ENCODE peak calls at places on chromosome 14, in four cellular contexts. P is endothelial cell of umbilical vein, K is ovary, A is A549. S is an unnamed sample. For H3K4me1, the result is how much of the 10 kb centered on the place peaks cover.

GRCh38 chr14:59294662-59294992 is 106.2 kb downstream of the DAAM1 start:
- DNase-seq in P (no peak), K (no peak), A (no peak), S (no peak)

GRCh38 chr14:92646952-92647461 is 101.4 kb downstream of the LGMN start:
- DNase-seq in P (peak), K (no peak), A (no peak), S (peak)

GRCh38 chr14:103744621-103745395 is 29.2 kb downstream of the ZFYVE21 start:
- DNase-seq in P (no peak), K (no peak), A (no peak), S (peak)

GRCh38 chr14:33516898-33517436 is 433.9 kb downstream of the EGLN3 start:
- DNase-seq in P (no peak), K (no peak), A (no peak), S (no peak)

GRCh38 chr14:67444395-67444794 is 32.4 kb upstream of the PLEK2 start:
- DNase-seq in P (no peak), K (no peak), A (no peak), S (no peak)

GRCh38 chr14:105865904-105866840 is 339.8 kb downstream of the TMEM121 start:
- DNase-seq in P (no peak), K (peak), A (no peak), S (peak)

GRCh38 chr14:95863295-95863694 is 13.3 kb upstream of the TUNAR start:
- DNase-seq in P (no peak), K (no peak), A (no peak), S (no peak)

GRCh38 chr14:104296388-104297312 is 158.3 kb downstream of the KIF26A start:
- DNase-seq in P (peak), K (peak), A (no peak), S (peak)

GRCh38 chr14:36582011-36582873 is at the start of gene NKX2-8:
- DNase-seq in P (no peak), K (no peak), A (peak), S (no peak)

GRCh38 chr14:91898256-91898843 is 31.0 kb upstream of the TC2N start:
- DNase-seq in P (no peak), K (no peak), A (no peak), S (no peak)

GRCh38 chr14:54918427-54918826 is 15.8 kb upstream of the GCH1 start:
- DNase-seq in P (no peak), K (no peak), A (no peak), S (no peak)
- H3K27ac ChIP-seq in P (no peak), K (no peak), A (no peak), S (no peak)

GRCh38 chr14:99413172-99413571 is 67.5 kb downstream of the SETD3 start:
- DNase-seq in P (no peak), K (no peak), A (no peak), S (no peak)
- H3K4me1 ChIP-seq in P (under half), K (under half), A (under half), S (under half)

GRCh38 chr14:82055511-82055910 is 521.9 kb upstream of the SEL1L start:
- DNase-seq in P (no peak), K (no peak), A (no peak), S (no peak)
- H3K4me3 ChIP-seq in P (no peak), K (no peak), A (no peak), S (no peak)

GRCh38 chr14:65260786-65261185 is 151.7 kb upstream of the FUT8 start:
- DNase-seq in P (no peak), K (no peak), A (no peak), S (no peak)
- H3K27ac ChIP-seq in P (no peak), K (no peak), A (no peak), S (no peak)

GRCh38 chr14:70020350-70021170 is 141.3 kb downstream of the SMOC1 start:
- DNase-seq in P (peak), K (no peak), A (no peak), S (no peak)

GRCh38 chr14:70022771-70023445 is 143.7 kb downstream of the SMOC1 start:
- DNase-seq in P (no peak), K (no peak), A (no peak), S (no peak)

GRCh38 chr14:70023871-70024270 is 144.7 kb downstream of the SMOC1 start:
- DNase-seq in P (no peak), K (no peak), A (no peak), S (no peak)

GRCh38 chr14:70018713-70019201 is 139.5 kb downstream of the SMOC1 start:
- DNase-seq in P (no peak), K (peak), A (no peak), S (no peak)

DNA sequence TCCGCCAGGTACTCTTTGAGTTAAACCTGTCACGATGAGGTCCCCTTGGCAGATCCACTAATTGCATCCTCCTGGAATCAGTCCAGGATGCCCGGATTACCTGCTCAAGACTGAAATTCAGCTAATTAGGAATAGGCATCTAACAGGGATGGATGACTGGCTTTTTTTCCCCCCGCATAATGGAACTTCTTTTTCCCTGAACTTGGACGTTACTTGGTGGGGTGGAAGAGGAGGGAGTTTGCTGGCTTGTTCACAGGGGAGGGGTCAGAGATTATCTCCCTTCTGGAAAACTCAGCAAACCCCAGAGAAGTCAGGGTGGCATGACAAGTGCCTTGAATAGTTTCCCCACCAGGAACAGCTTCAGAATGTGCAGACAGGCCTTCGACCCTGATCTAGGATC is 142.3 kb downstream of the SMOC1 start:
- DNase-seq in P (no peak), K (no peak), A (no peak), S (no peak)
- H3K4me1 ChIP-seq in P (under half), K (under half), A (under half), S (under half)

GRCh38 chr14:83632375-83632774 is 1897.6 kb upstream of the FLRT2 start:
- DNase-seq in P (no peak), K (no peak), A (no peak), S (no peak)
- H3K4me3 ChIP-seq in P (no peak), K (no peak), A (no peak), S (no peak)